ENCODE peak calls at places on chromosomes 16 and 17, in ten cellular contexts. G is hippocampal formation; Z is astrocyte of the cerebellum; S is foreskin fibroblast; P is naive B cell; K is activated CD4-positive, alpha-beta T cell treated with anti-CD3 and anti-CD28 coated beads, Interleukin-2, amount 10 ng/mL, durations not matched to agents 7 days and 5 days; T is kidney epithelial cell; R is amygdala; W is stimulated activated CD8-positive, alpha-beta memory T cell treated with anti-CD3 and anti-CD28 coated beads, Interleukin-4, amount 100 ng/mL, for 1 hour; J is A172. O is an unnamed sample.

GRCh38 chr17:54903375-54903774 is 2.7 kb downstream of the TOM1L1 start:
- DNase-seq in R (no peak), J (no peak), Z (no peak), S (no peak), T (peak; percentile 63), W (no peak), P (no peak), K (no peak), G (no peak), O (no peak)

GRCh38 chr17:19260958-19261357 is 23.8 kb downstream of the EPN2 start:
- DNase-seq in W (no peak), T (no peak), P (no peak), S (no peak), K (no peak), R (no peak), Z (no peak), J (peak; percentile 38), G (no peak), O (no peak)

GRCh38 chr17:18371455-18371854 is 6.1 kb upstream of the EVPLL start:
- DNase-seq in P (no peak), S (no peak), R (no peak), W (no peak), J (no peak), G (no peak), Z (no peak), T (no peak), K (no peak), O (no peak)

GRCh38 chr17:9924735-9925191 is 19.7 kb upstream of the RCVRN start:
- DNase-seq in Z (peak; percentile 70), R (no peak), G (no peak), P (peak; percentile 58), W (no peak), T (peak; percentile 38), S (no peak), J (peak; percentile 71), K (no peak), O (peak; percentile 57)

GRCh38 chr17:38600416-38600815 is 5.3 kb downstream of the SRCIN1 start:
- DNase-seq in P (no peak), R (no peak), W (no peak), K (no peak), S (no peak), G (no peak), J (no peak), Z (no peak), T (no peak), O (no peak)

GRCh38 chr16:28494141-28494851 is at the start of gene APOBR:
- DNase-seq in Z (no peak), S (no peak), K (peak; percentile 94), R (peak; percentile 2), P (peak; percentile 92), T (no peak), G (peak; percentile 30), W (peak; percentile 64), J (no peak), O (no peak)

GRCh38 chr16:84853534-84853933 is 33.7 kb downstream of the CRISPLD2 start:
- DNase-seq in P (no peak), S (no peak), G (no peak), K (no peak), R (no peak), J (no peak), Z (no peak), T (no peak), W (no peak), O (no peak)

GRCh38 chr17:71511266-71511995 is 609.4 kb upstream of the SOX9 start:
- DNase-seq in W (no peak), R (no peak), Z (no peak), P (no peak), K (no peak), G (no peak), S (no peak), T (no peak), J (no peak), O (no peak)

GRCh38 chr17:17795296-17795695 is 41.5 kb downstream of the SREBF1 start:
- DNase-seq in W (no peak), G (no peak), T (no peak), P (no peak), S (no peak), R (no peak), J (no peak), K (no peak), Z (no peak), O (no peak)

GRCh38 chr16:67775273-67775672 is 31.1 kb downstream of the RANBP10 start:
- DNase-seq in W (no peak), J (no peak), S (no peak), R (no peak), K (no peak), P (no peak), G (no peak), T (no peak), Z (no peak), O (no peak)

GRCh38 chr16:84024854-84025253 is 17.7 kb downstream of the SLC38A8 start:
- DNase-seq in Z (peak; percentile 45), P (no peak), T (no peak), S (peak; percentile 65), K (no peak), J (peak; percentile 74), R (no peak), G (no peak), W (no peak), O (no peak)

GRCh38 chr17:64470676-64471075 is 21.8 kb downstream of the MILR1 start:
- DNase-seq in S (no peak), P (no peak), K (no peak), W (no peak), Z (no peak), J (no peak), T (no peak), R (no peak), G (no peak), O (no peak)

GRCh38 chr17:42564815-42565522 is 1.9 kb upstream of the MLX start:
- DNase-seq in J (no peak), P (no peak), R (no peak), W (no peak), G (no peak), K (no peak), Z (no peak), S (no peak), T (no peak), O (no peak)

GRCh38 chr16:88790312-88791150 is 5.5 kb upstream of the PIEZO1 start:
- DNase-seq in W (no peak), T (no peak), S (no peak), Z (no peak), R (no peak), J (no peak), G (no peak), P (no peak), K (peak; percentile 70), O (no peak)

GRCh38 chr17:31739300-31739699 is 119.7 kb downstream of the COPRS start:
- DNase-seq in T (no peak), G (no peak), R (no peak), K (no peak), J (no peak), W (no peak), S (peak; percentile 78), Z (no peak), P (no peak), O (no peak)

GRCh38 chr16:59296002-59296401 is 561.9 kb upstream of the GOT2 start:
- DNase-seq in J (no peak), K (no peak), R (no peak), S (no peak), W (no peak), Z (no peak), T (no peak), P (no peak), G (no peak), O (no peak)

GRCh38 chr16:17287401-17287800 is 183.4 kb downstream of the XYLT1 start:
- DNase-seq in W (no peak), Z (no peak), J (no peak), K (no peak), R (no peak), T (no peak), S (no peak), P (no peak), G (no peak), O (no peak)

GRCh38 chr16:88456356-88457292 is 3.5 kb downstream of the ZFPM1 start:
- DNase-seq in G (no peak), T (no peak), K (no peak), W (no peak), P (no peak), J (peak; percentile 35), Z (no peak), S (no peak), R (no peak), O (no peak)

GRCh38 chr17:69485901-69486643 is 71.6 kb downstream of the MAP2K6 start:
- DNase-seq in Z (no peak), J (no peak), T (no peak), S (no peak), P (no peak), G (no peak), W (no peak), R (no peak), K (no peak), O (no peak)

GRCh38 chr16:4315185-4316102 is at the start of gene GLIS2:
- DNase-seq in G (no peak), T (no peak), R (peak; percentile 23), Z (no peak), J (peak; percentile 73), K (no peak), S (peak; percentile 86), W (no peak), P (no peak), O (peak; percentile 90)

GRCh38 chr17:3754458-3755334 is 31.0 kb downstream of the HASPIN start:
- DNase-seq in S (no peak), J (no peak), W (no peak), R (no peak), K (peak; percentile 67), Z (no peak), G (no peak), P (peak; percentile 72), T (no peak), O (no peak)

GRCh38 chr16:83200005-83200779 is 573.4 kb downstream of the CDH13 start:
- DNase-seq in K (no peak), R (no peak), W (no peak), P (no peak), J (no peak), S (no peak), T (no peak), G (peak; percentile 13), Z (no peak), O (peak; percentile 26)

GRCh38 chr17:79664925-79665738 is 54.3 kb upstream of the RBFOX3 start:
- DNase-seq in G (peak; percentile 6), P (no peak), T (no peak), K (no peak), Z (no peak), J (no peak), R (peak; percentile 11), W (no peak), S (peak; percentile 25), O (peak; percentile 69)